ENCODE peak calls at places on chromosome 13, in four cellular contexts. I is H9; P is mesothelial cell of epicardium; A is CD4-positive, alpha-beta T cell. F is an unnamed sample.

GRCh38 chr13:30026093-30026492 is 175.7 kb upstream of the UBL3 start:
- DNase-seq in I (no peak), P (no peak), A (no peak), F (no peak)

GRCh38 chr13:46297338-46297737 is 85.6 kb downstream of the LRRC63 start:
- DNase-seq in I (no peak), P (no peak), A (no peak), F (no peak)

GRCh38 chr13:26017196-26017921 is 34.5 kb downstream of the SHISA2 start:
- DNase-seq in I (no peak), P (no peak), A (no peak), F (no peak)

GRCh38 chr13:51781246-51782022 is 22.5 kb downstream of the DHRS12 start:
- DNase-seq in I (peak; percentile 57), P (no peak), A (no peak), F (no peak)

GRCh38 chr13:35925669-35926068 is 205.5 kb downstream of the DCLK1 start:
- DNase-seq in I (no peak), P (no peak), A (no peak), F (no peak)

GRCh38 chr13:29497137-29497654 is 98.3 kb downstream of the SLC7A1 start:
- DNase-seq in I (no peak), P (no peak), A (no peak), F (peak; percentile 90)

GRCh38 chr13:48401480-48401879 is 11.4 kb downstream of the LPAR6 start:
- DNase-seq in I (no peak), P (no peak), A (no peak), F (no peak)

GRCh38 chr13:94366677-94367076 is 112.8 kb downstream of the DCT start:
- DNase-seq in I (no peak), P (no peak), A (no peak), F (no peak)

GRCh38 chr13:101384929-101385328 is 31.4 kb downstream of the NALCN start:
- DNase-seq in I (no peak), P (no peak), A (no peak), F (no peak)

GRCh38 chr13:99691552-99691951 is 190.3 kb downstream of the TM9SF2 start:
- DNase-seq in I (no peak), P (no peak), A (no peak), F (no peak)

GRCh38 chr13:40611004-40611403 is 55.4 kb downstream of the FOXO1 start:
- DNase-seq in I (no peak), P (no peak), A (no peak), F (no peak)

GRCh38 chr13:38785490-38785889 is 98.6 kb downstream of the FREM2 start:
- DNase-seq in I (no peak), P (no peak), A (no peak), F (no peak)

GRCh38 chr13:73870970-73871935 is 263.0 kb downstream of the KLF12 start:
- DNase-seq in I (peak; percentile 56), P (no peak), A (no peak), F (no peak)

DNA sequence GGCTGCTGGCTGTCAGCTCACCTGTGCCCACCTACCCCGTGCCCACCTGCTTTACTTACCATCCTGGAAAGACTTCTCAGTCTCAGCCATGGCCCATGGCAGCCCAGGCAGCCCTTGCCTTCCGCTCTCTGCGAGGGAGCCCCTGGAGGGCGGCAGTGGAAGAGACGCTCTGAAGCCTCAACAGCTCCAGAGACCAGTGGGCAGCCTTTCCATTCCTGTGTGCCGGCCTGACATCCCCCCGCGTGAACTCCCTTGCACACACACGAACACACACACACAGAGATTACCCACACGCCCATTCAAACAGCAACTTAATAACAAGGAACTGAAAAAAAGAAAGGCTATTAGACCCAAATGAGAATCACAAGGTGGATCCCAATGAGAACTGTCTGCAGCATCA is 14.2 kb upstream of the RASA3 start:
- DNase-seq in I (no peak), P (no peak), A (no peak), F (no peak)
- TF ChIP-seq CTCF in I (peak; percentile 49), P (no peak), A (peak; percentile 17), F (no peak)

GRCh38 chr13:22103046-22103445 is 432.2 kb downstream of the FGF9 start:
- DNase-seq in I (no peak), P (no peak), A (no peak), F (no peak)
- TF ChIP-seq CTCF in I (no peak), P (no peak), A (no peak), F (no peak)

GRCh38 chr13:24854311-24854710 is 90.3 kb downstream of the RNF17 start:
- DNase-seq in I (no peak), P (no peak), A (no peak), F (no peak)

GRCh38 chr13:24861617-24862362 is 97.8 kb downstream of the RNF17 start:
- DNase-seq in I (no peak), P (no peak), A (no peak), F (no peak)

GRCh38 chr13:24860775-24861174 is 96.8 kb downstream of the RNF17 start:
- DNase-seq in I (no peak), P (no peak), A (no peak), F (no peak)

GRCh38 chr13:24863748-24864540 is 100.0 kb downstream of the RNF17 start:
- DNase-seq in I (no peak), P (no peak), A (no peak), F (no peak)

DNA sequence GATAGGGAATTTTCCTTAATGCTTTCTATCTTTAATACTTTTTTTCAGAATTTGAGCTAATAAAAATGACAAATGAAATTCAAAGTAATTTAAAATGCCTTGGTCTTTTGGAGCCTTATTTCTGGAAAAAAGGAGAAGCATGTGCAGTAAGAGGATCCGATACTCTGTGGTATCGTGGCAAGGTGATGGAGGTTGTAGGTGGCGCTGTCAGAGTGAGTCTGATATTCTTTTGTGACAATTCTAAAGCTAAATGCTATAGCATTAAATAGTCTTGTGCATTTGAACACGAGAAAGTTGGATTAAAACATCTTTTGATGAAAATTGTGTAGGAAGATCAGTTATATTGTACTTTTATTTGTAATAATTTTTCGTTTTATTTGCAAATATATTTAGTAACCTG is 95.0 kb downstream of the RNF17 start:
- DNase-seq in I (no peak), P (no peak), A (no peak), F (no peak)
- TF ChIP-seq CTCF in I (no peak), P (no peak), A (no peak), F (no peak)

GRCh38 chr13:87255394-87255793 is 415.8 kb upstream of the SLITRK5 start:
- DNase-seq in I (no peak), P (no peak), A (no peak), F (no peak)

GRCh38 chr13:87259479-87260083 is 411.6 kb upstream of the SLITRK5 start:
- DNase-seq in I (peak; percentile 76), P (no peak), A (no peak), F (no peak)
- TF ChIP-seq CTCF in I (peak; percentile 66), P (no peak), A (no peak), F (peak; percentile 53)

GRCh38 chr13:110713981-110714797 is 689 bp downstream of the ING1 start:
- DNase-seq in I (peak; percentile 42), P (no peak), A (peak; percentile 70), F (no peak)

GRCh38 chr13:110715395-110716234 is 2.1 kb downstream of the ING1 start:
- DNase-seq in I (peak; percentile 99), P (peak; percentile 95), A (peak; percentile 94), F (peak; percentile 99)

GRCh38 chr13:110713642-110713952 is at the start of gene ING1:
- DNase-seq in I (no peak), P (no peak), A (no peak), F (no peak)

GRCh38 chr13:110716235-110716505 is 2.7 kb downstream of the ING1 start:
- DNase-seq in I (no peak), P (no peak), A (no peak), F (no peak)

DNA sequence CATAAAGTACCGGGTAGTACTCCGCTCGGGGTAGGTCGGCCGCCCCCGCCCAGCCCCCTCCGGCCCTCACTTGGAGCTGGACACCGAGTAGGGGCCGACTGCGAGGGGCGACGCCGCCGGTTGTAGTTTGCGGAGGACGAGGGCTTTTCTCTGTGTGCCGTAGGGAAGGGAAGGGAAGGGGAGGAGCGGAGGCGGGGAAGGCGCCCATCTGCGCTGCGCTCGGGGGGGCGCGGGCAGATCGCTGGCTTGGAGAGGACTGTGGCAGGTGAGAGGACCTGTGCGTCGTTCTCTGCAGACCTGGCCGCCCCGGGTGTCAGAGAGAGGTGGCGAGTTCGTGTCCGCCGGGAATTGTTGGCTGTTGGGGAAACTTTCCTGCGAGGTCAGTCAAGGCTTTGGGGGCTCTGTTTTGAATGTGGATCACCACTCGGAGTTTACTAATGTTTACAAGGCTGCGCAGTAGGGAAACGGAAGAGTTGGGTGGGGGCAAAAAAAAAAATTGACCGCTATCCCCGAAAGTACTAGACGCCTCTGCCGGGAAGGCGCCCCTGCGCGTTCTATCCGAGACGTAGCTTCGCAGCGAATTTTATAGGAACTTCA is 1.4 kb downstream of the ING1 start:
- DNase-seq in I (peak; percentile 63), P (peak; percentile 44), A (peak; percentile 44), F (no peak)
- TF ChIP-seq CTCF in I (no peak), P (no peak), A (no peak), F (no peak)

DNA sequence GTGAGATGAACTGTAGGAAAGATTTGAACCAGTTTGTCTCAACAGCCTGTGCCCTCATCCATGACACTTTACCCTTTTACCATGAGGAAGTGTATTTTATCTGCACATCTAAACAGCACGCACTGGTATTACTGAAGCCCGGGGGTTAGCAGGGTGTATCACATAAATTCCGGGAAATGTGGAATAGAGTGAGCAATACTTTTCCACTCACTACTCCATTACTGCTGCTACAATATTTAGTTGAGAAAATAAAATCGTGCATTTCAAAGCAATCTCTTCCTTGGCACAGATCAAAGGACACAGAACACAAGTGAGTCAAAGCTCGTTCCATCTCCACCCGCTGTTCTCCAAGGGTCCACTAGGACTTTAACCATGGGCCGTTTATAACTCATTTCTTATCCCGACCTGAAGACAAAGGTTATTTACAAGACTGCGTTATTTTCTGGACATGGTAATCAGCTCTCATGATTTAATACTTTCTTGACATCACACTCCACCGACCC is 35.2 kb downstream of the STK24 start:
- DNase-seq in I (no peak), P (no peak), A (no peak), F (no peak)
- TF ChIP-seq CTCF in I (no peak), P (no peak), A (no peak), F (no peak)

GRCh38 chr13:44471686-44472085 is 98.1 kb downstream of the SERP2 start:
- DNase-seq in I (no peak), P (no peak), A (no peak), F (no peak)
- TF ChIP-seq CTCF in I (no peak), P (no peak), A (no peak), F (no peak)

F was measured in osteocyte.